ENCODE peak calls at places on chromosomes 5 and 9, in four cellular contexts. One of them, this sample, is unnamed.

GRCh38 chr5:128035689-128036088 is 47.9 kb upstream of the SLC12A2 start:
- DNase-seq in neural progenitor cell: no peak
- DNase-seq in hepatocyte: no peak
- DNase-seq in GM23248: no peak
- DNase-seq in this sample: no peak

GRCh38 chr5:139458580-139459407 is 3.7 kb downstream of the ECSCR start:
- DNase-seq in hepatocyte: no peak
- DNase-seq in GM23248: peak; percentile 94
- DNase-seq in neural progenitor cell: no peak
- DNase-seq in this sample: peak; percentile 89

GRCh38 chr5:28877050-28877449 is 1838.7 kb upstream of the CDH9 start:
- DNase-seq in GM23248: no peak
- DNase-seq in neural progenitor cell: no peak
- DNase-seq in hepatocyte: no peak
- DNase-seq in this sample: no peak

GRCh38 chr9:37944671-37945481 is 40.9 kb upstream of the SLC25A51 start:
- DNase-seq in hepatocyte: no peak
- DNase-seq in GM23248: peak; percentile 51
- DNase-seq in neural progenitor cell: peak; percentile 63
- DNase-seq in this sample: no peak

GRCh38 chr5:56050566-56051292 is 56.0 kb upstream of the IL6ST start:
- DNase-seq in GM23248: no peak
- DNase-seq in neural progenitor cell: no peak
- DNase-seq in hepatocyte: no peak
- DNase-seq in this sample: no peak

GRCh38 chr9:119003218-119003617 is 366.0 kb downstream of the BRINP1 start:
- DNase-seq in GM23248: peak; percentile 82
- DNase-seq in hepatocyte: no peak
- DNase-seq in neural progenitor cell: no peak
- DNase-seq in this sample: peak; percentile 92

GRCh38 chr9:111178361-111179043 is 140.2 kb upstream of the LPAR1 start:
- DNase-seq in GM23248: peak; percentile 81
- DNase-seq in neural progenitor cell: no peak
- DNase-seq in hepatocyte: no peak
- DNase-seq in this sample: peak; percentile 92

GRCh38 chr9:18473551-18474279 is at the start of gene ADAMTSL1:
- DNase-seq in neural progenitor cell: peak; percentile 92
- DNase-seq in hepatocyte: peak; percentile 60
- DNase-seq in GM23248: peak; percentile 79
- DNase-seq in this sample: peak; percentile 91

GRCh38 chr5:98556707-98557106 is 216.8 kb upstream of the RGMB start:
- DNase-seq in neural progenitor cell: no peak
- DNase-seq in GM23248: peak; percentile 29
- DNase-seq in hepatocyte: no peak
- DNase-seq in this sample: no peak

GRCh38 chr5:181131514-181131913 is 545 bp upstream of the OR2V1 start:
- DNase-seq in neural progenitor cell: no peak
- DNase-seq in hepatocyte: no peak
- DNase-seq in GM23248: no peak
- DNase-seq in this sample: no peak

GRCh38 chr5:166710275-166710674 is 1581.2 kb upstream of the WWC1 start:
- DNase-seq in hepatocyte: peak; percentile 44
- DNase-seq in neural progenitor cell: no peak
- DNase-seq in GM23248: no peak
- DNase-seq in this sample: no peak

GRCh38 chr9:111649016-111649415 is 12.4 kb upstream of the GNG10 start:
- DNase-seq in hepatocyte: no peak
- DNase-seq in GM23248: no peak
- DNase-seq in neural progenitor cell: no peak
- DNase-seq in this sample: no peak

GRCh38 chr5:126920291-126920690 is 110.1 kb downstream of the MARCHF3 start:
- DNase-seq in neural progenitor cell: no peak
- DNase-seq in GM23248: peak; percentile 33
- DNase-seq in hepatocyte: no peak
- DNase-seq in this sample: peak; percentile 76

GRCh38 chr9:38084556-38084880 is 15.5 kb upstream of the SHB start:
- DNase-seq in neural progenitor cell: peak; percentile 72
- DNase-seq in hepatocyte: no peak
- DNase-seq in GM23248: no peak
- DNase-seq in this sample: no peak

GRCh38 chr9:87445646-87446045 is 52.0 kb upstream of the DAPK1 start:
- DNase-seq in hepatocyte: peak; percentile 44
- DNase-seq in neural progenitor cell: peak; percentile 55
- DNase-seq in GM23248: peak; percentile 39
- DNase-seq in this sample: peak; percentile 5

GRCh38 chr9:118736406-118736805 is 632.8 kb downstream of the BRINP1 start:
- DNase-seq in hepatocyte: no peak
- DNase-seq in neural progenitor cell: no peak
- DNase-seq in GM23248: no peak
- DNase-seq in this sample: no peak

GRCh38 chr5:135396459-135397055 is 2.5 kb downstream of the MACROH2A1 start:
- DNase-seq in GM23248: no peak
- DNase-seq in neural progenitor cell: no peak
- DNase-seq in hepatocyte: no peak
- DNase-seq in this sample: no peak
- H3K79me2 ChIP-seq in GM23248: peaks cover 71% of the 10 kb centered on the region
- H3K79me2 ChIP-seq in neural progenitor cell: peaks cover 71% of the 10 kb centered on the region
- H3K79me2 ChIP-seq in hepatocyte: peaks cover 83% of the 10 kb centered on the region
- H3K79me2 ChIP-seq in this sample: peaks cover 74% of the 10 kb centered on the region

DNA sequence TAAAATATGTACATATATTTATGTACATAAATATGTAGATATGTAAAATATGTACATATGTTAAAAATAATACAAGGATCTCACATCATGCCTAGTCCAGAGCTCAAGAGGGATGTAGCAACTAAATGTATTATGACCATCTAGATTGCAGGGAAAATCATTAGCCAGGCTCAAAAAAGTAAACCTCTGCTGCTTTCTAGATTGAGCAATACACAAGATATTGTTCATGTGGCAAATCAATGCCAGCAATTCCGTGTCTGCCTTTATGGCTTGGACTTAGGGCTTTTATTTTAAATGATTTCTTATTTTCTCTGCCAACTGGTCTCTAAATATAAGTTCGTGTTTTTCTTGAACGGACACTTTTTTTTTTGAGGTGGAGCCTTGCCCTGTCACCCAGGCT is 65.2 kb downstream of the RAI14 start:
- DNase-seq in GM23248: peak; percentile 65
- DNase-seq in neural progenitor cell: no peak
- DNase-seq in hepatocyte: no peak
- DNase-seq in this sample: peak; percentile 61
- H3K79me2 ChIP-seq in GM23248: peaks cover 91% of the 10 kb centered on the region
- H3K79me2 ChIP-seq in neural progenitor cell: peaks cover 60% of the 10 kb centered on the region
- H3K79me2 ChIP-seq in hepatocyte: peaks cover 29% of the 10 kb centered on the region
- H3K79me2 ChIP-seq in this sample: peaks cover 63% of the 10 kb centered on the region

GRCh38 chr9:135902655-135903357 is 4.5 kb downstream of the CAMSAP1 start:
- DNase-seq in hepatocyte: no peak
- DNase-seq in neural progenitor cell: no peak
- DNase-seq in GM23248: no peak
- DNase-seq in this sample: no peak

GRCh38 chr9:135904121-135904520 is 3.2 kb downstream of the CAMSAP1 start:
- DNase-seq in neural progenitor cell: no peak
- DNase-seq in hepatocyte: no peak
- DNase-seq in GM23248: no peak
- DNase-seq in this sample: no peak

GRCh38 chr9:135901826-135902225 is 5.5 kb downstream of the CAMSAP1 start:
- DNase-seq in GM23248: no peak
- DNase-seq in neural progenitor cell: no peak
- DNase-seq in hepatocyte: no peak
- DNase-seq in this sample: no peak

GRCh38 chr9:135901036-135901758 is 6.1 kb downstream of the CAMSAP1 start:
- DNase-seq in neural progenitor cell: no peak
- DNase-seq in GM23248: no peak
- DNase-seq in hepatocyte: no peak
- DNase-seq in this sample: no peak

GRCh38 chr9:135903358-135903656 is 4.0 kb downstream of the CAMSAP1 start:
- DNase-seq in GM23248: no peak
- DNase-seq in neural progenitor cell: peak; percentile 20
- DNase-seq in hepatocyte: no peak
- DNase-seq in this sample: no peak
- H3K79me2 ChIP-seq in GM23248: peaks cover 75% of the 10 kb centered on the region
- H3K79me2 ChIP-seq in neural progenitor cell: peaks cover 90% of the 10 kb centered on the region
- H3K79me2 ChIP-seq in hepatocyte: peaks cover 87% of the 10 kb centered on the region
- H3K79me2 ChIP-seq in this sample: peaks cover 62% of the 10 kb centered on the region

DNA sequence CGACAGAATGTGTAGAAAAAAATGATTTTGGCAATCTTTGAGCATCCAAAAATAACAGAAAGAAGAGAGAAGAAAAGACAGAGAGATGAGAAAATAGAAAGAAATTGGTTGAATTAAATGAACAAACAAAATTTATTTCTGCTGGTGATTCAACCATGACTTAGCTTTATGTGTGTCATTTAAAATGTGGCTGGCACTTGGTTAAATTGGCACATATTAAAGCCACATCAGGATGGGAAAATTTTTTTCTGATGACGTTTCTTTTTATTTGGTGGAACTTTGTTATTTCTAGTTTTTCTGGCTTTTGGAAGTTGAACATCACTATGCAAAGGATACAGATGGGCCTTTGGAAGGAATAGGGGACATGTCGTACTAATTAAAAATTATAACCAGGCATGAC is 35.7 kb upstream of the NREP start:
- DNase-seq in hepatocyte: no peak
- DNase-seq in GM23248: peak; percentile 88
- DNase-seq in neural progenitor cell: no peak
- DNase-seq in this sample: peak; percentile 31
- H3K79me2 ChIP-seq in hepatocyte: no peaks in the 10 kb centered on the region
- H3K79me2 ChIP-seq in GM23248: no peaks in the 10 kb centered on the region
- H3K79me2 ChIP-seq in neural progenitor cell: no peaks in the 10 kb centered on the region
- H3K79me2 ChIP-seq in this sample: no peaks in the 10 kb centered on the region

DNA sequence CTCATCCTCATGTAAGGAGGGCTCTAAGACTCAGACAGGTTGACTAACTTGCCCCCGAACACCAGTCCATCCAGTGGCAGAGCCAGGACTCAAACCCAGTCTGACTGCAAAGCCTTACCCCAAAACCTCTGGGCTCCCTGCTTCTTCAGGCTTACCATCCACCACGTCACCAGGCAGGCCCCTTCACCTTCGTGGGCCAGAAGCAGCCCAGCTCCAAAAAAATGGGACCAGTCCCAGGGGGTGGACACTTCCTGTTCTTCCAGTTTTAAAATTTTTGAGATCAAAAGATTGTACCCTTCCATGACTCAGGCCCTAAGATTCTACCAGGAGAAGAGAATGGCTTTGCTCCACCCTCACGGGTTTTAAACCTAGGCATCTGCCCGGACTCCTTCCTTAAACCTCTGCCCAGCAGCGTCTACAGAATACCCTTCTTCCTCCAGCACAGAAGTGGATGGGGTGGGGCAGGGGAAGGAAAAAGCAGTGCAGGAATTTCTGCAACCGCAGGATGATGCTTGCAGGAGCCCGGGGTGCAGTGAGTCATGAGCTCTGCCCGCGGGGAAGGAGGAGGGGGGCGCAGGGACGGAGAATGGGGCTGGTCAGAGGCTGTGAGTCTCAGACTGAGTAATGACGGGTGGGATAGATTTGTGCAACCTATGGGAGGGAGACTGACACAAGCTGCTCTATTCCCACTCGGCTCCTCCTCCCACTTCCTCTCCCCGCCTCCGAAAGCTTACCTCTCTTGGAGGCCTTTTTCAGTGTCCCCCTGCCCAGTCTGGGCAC is 50.4 kb upstream of the STXBP1 start:
- DNase-seq in hepatocyte: peak; percentile 90
- DNase-seq in GM23248: peak; percentile 99
- DNase-seq in neural progenitor cell: peak; percentile 44
- DNase-seq in this sample: peak; percentile 100
- H3K79me2 ChIP-seq in hepatocyte: peaks cover 95% of the 10 kb centered on the region
- H3K79me2 ChIP-seq in GM23248: peaks cover 97% of the 10 kb centered on the region
- H3K79me2 ChIP-seq in neural progenitor cell: peaks cover 34% of the 10 kb centered on the region
- H3K79me2 ChIP-seq in this sample: peaks cover 97% of the 10 kb centered on the region

GRCh38 chr9:76475691-76476090 is 16.7 kb downstream of the GCNT1 start:
- DNase-seq in neural progenitor cell: no peak
- DNase-seq in hepatocyte: no peak
- DNase-seq in GM23248: no peak
- DNase-seq in this sample: no peak
- H3K79me2 ChIP-seq in neural progenitor cell: peaks cover 40% of the 10 kb centered on the region
- H3K79me2 ChIP-seq in hepatocyte: peaks cover 68% of the 10 kb centered on the region
- H3K79me2 ChIP-seq in GM23248: peaks cover 58% of the 10 kb centered on the region
- H3K79me2 ChIP-seq in this sample: peaks cover 2% of the 10 kb centered on the region

GRCh38 chr5:157570801-157571200 is 4.8 kb downstream of the ADAM19 start:
- DNase-seq in hepatocyte: no peak
- DNase-seq in neural progenitor cell: no peak
- DNase-seq in GM23248: no peak
- DNase-seq in this sample: no peak

GRCh38 chr5:157568717-157569116 is 6.9 kb downstream of the ADAM19 start:
- DNase-seq in neural progenitor cell: peak; percentile 87
- DNase-seq in GM23248: no peak
- DNase-seq in hepatocyte: no peak
- DNase-seq in this sample: no peak

GRCh38 chr5:157564149-157564711 is 11.3 kb downstream of the ADAM19 start:
- DNase-seq in hepatocyte: no peak
- DNase-seq in GM23248: no peak
- DNase-seq in neural progenitor cell: no peak
- DNase-seq in this sample: peak; percentile 59

GRCh38 chr5:157563373-157564148 is 12.0 kb downstream of the ADAM19 start:
- DNase-seq in hepatocyte: no peak
- DNase-seq in neural progenitor cell: no peak
- DNase-seq in GM23248: peak; percentile 83
- DNase-seq in this sample: peak; percentile 87

GRCh38 chr5:157566902-157567489 is 8.6 kb downstream of the ADAM19 start:
- DNase-seq in GM23248: no peak
- DNase-seq in hepatocyte: no peak
- DNase-seq in neural progenitor cell: no peak
- DNase-seq in this sample: no peak
- H3K79me2 ChIP-seq in GM23248: peaks cover 68% of the 10 kb centered on the region
- H3K79me2 ChIP-seq in hepatocyte: no peaks in the 10 kb centered on the region
- H3K79me2 ChIP-seq in neural progenitor cell: no peaks in the 10 kb centered on the region
- H3K79me2 ChIP-seq in this sample: peaks cover 13% of the 10 kb centered on the region

DNA sequence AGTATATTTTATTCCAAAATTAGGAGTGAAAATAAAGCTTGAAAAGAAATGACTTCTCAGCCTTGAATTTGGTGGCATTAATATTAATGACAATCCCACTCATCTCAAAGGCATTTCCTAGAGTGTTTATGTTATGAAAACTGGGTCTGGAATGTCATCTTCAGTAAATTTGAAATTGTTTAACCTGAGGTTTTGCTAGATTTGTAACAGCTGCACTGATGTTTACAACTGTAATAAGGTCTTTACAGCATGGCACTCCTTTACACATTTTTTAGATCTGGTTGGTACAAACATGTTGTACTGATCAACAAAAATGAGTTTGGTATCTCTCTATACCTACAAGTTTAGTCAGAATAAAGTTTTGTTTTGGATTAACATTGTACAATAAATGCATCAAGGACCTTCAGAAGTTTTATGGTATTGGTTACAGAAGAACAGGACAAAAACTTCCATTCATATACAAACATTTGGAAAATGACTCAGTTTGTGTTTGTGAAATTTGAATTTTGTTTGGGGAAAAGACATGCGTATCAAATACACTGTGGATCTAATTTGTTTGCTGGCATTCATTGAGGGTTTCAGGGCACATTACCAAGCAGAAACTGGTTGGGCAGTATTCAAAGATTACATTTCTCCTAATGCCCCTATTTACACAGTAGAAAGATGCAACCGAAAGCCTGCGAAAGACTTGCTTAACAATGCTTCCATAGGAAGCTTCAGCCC is 11.6 kb downstream of the FANCC start:
- DNase-seq in neural progenitor cell: peak; percentile 36
- DNase-seq in GM23248: peak; percentile 22
- DNase-seq in hepatocyte: no peak
- DNase-seq in this sample: peak; percentile 50
- H3K79me2 ChIP-seq in neural progenitor cell: peaks cover 77% of the 10 kb centered on the region
- H3K79me2 ChIP-seq in GM23248: peaks cover 30% of the 10 kb centered on the region
- H3K79me2 ChIP-seq in hepatocyte: peaks cover 70% of the 10 kb centered on the region
- H3K79me2 ChIP-seq in this sample: peaks cover 4% of the 10 kb centered on the region

GRCh38 chr9:93132946-93133640 is 958 bp downstream of the NINJ1 start:
- DNase-seq in neural progenitor cell: peak; percentile 18
- DNase-seq in hepatocyte: peak; percentile 68
- DNase-seq in GM23248: peak; percentile 47
- DNase-seq in this sample: no peak
- H3K79me2 ChIP-seq in neural progenitor cell: no peaks in the 10 kb centered on the region
- H3K79me2 ChIP-seq in hepatocyte: peaks cover 49% of the 10 kb centered on the region
- H3K79me2 ChIP-seq in GM23248: peaks cover 9% of the 10 kb centered on the region
- H3K79me2 ChIP-seq in this sample: peaks cover 2% of the 10 kb centered on the region

GRCh38 chr5:145863005-145863404 is 9.8 kb downstream of the GRXCR2 start:
- DNase-seq in hepatocyte: no peak
- DNase-seq in GM23248: no peak
- DNase-seq in neural progenitor cell: no peak
- DNase-seq in this sample: no peak
- H3K79me2 ChIP-seq in hepatocyte: no peaks in the 10 kb centered on the region
- H3K79me2 ChIP-seq in GM23248: no peaks in the 10 kb centered on the region
- H3K79me2 ChIP-seq in neural progenitor cell: no peaks in the 10 kb centered on the region
- H3K79me2 ChIP-seq in this sample: no peaks in the 10 kb centered on the region